ENCODE peak calls at places on chromosomes 4 and X, in ten cellular contexts. K is upper lobe of right lung, D is left ventricle myocardium inferior, M is hepatocyte, R is fibroblast of lung, H is IMR-90, E is neural progenitor cell, B is adrenal gland, O is RWPE2, W is right atrium auricular region. A is an unnamed sample. For H3K4me1, the result is how much of the 10 kb centered on the place peaks cover.

GRCh38 chrX:68876731-68877130 is 47.9 kb downstream of the EFNB1 start:
- DNase-seq in K (no peak), D (no peak), M (no peak), R (no peak), H (no peak), E (peak), B (no peak), O (no peak), W (no peak), A (no peak)

GRCh38 chr4:83686166-83686565 is 150.3 kb downstream of the GPAT3 start:
- DNase-seq in K (no peak), D (no peak), M (no peak), R (no peak), H (peak), E (no peak), B (no peak), O (peak), W (no peak), A (no peak)

GRCh38 chr4:118036336-118036735 is 2.0 kb downstream of the NDST3 start:
- DNase-seq in K (no peak), D (no peak), M (no peak), R (no peak), H (no peak), E (no peak), B (no peak), O (no peak), W (no peak), A (no peak)

GRCh38 chr4:97866821-97867556 is 276.3 kb downstream of the STPG2 start:
- DNase-seq in K (no peak), D (no peak), M (no peak), R (no peak), H (no peak), E (no peak), B (no peak), O (no peak), W (no peak), A (no peak)

GRCh38 chr4:74794341-74794801 is at the start of gene BTC:
- DNase-seq in K (peak), D (no peak), M (peak), R (peak), H (no peak), E (peak), B (peak), O (peak), W (no peak), A (peak)

GRCh38 chrX:22699591-22700091 is 300.1 kb upstream of the DDX53 start:
- DNase-seq in K (no peak), D (no peak), M (no peak), R (peak), H (peak), E (no peak), B (no peak), O (no peak), W (no peak), A (peak)

GRCh38 chrX:131801911-131802310 is 221.2 kb upstream of the STK26 start:
- DNase-seq in K (no peak), D (no peak), M (no peak), R (no peak), H (no peak), E (no peak), B (no peak), O (no peak), W (no peak), A (no peak)

GRCh38 chr4:38058186-38058585 is 98.0 kb downstream of the PTTG2 start:
- DNase-seq in K (no peak), D (no peak), M (no peak), R (no peak), H (no peak), E (peak), B (no peak), O (no peak), W (no peak), A (no peak)

GRCh38 chrX:19127649-19128168 is 5.4 kb upstream of the ADGRG2 start:
- DNase-seq in K (no peak), D (peak), M (no peak), R (peak), H (no peak), E (no peak), B (peak), O (no peak), W (no peak), A (peak)

GRCh38 chr4:122617597-122618593 is 3.0 kb downstream of the IL21 start:
- DNase-seq in K (no peak), D (no peak), M (no peak), R (no peak), H (no peak), E (no peak), B (no peak), O (no peak), W (no peak), A (peak)

GRCh38 chr4:69322055-69322454 is 41.8 kb downstream of the UGT2B28 start:
- DNase-seq in K (no peak), D (no peak), M (no peak), R (peak), H (peak), E (no peak), B (no peak), O (no peak), W (no peak), A (peak)

GRCh38 chr4:176988226-176988625 is 195.5 kb upstream of the VEGFC start:
- DNase-seq in K (no peak), D (no peak), M (peak), R (peak), H (peak), E (no peak), B (no peak), O (peak), W (no peak), A (peak)

GRCh38 chr4:143482753-143483362 is 30.6 kb upstream of the SMARCA5 start:
- DNase-seq in K (no peak), D (no peak), M (peak), R (peak), H (peak), E (peak), B (peak), O (no peak), W (no peak), A (peak)

GRCh38 chrX:115535844-115536243 is 25.1 kb upstream of the PLS3 start:
- DNase-seq in K (no peak), D (no peak), M (no peak), R (no peak), H (peak), E (no peak), B (no peak), O (no peak), W (no peak), A (no peak)

GRCh38 chr4:87079967-87080366 is 140.5 kb downstream of the KLHL8 start:
- DNase-seq in K (no peak), D (no peak), M (no peak), R (no peak), H (no peak), E (no peak), B (no peak), O (no peak), W (no peak), A (no peak)

GRCh38 chr4:76622126-76622525 is 187.1 kb downstream of the SHROOM3 start:
- DNase-seq in K (no peak), D (no peak), M (no peak), R (no peak), H (peak), E (no peak), B (no peak), O (no peak), W (no peak), A (no peak)

GRCh38 chr4:47045261-47045660 is 13.9 kb downstream of the GABRB1 start:
- DNase-seq in K (no peak), D (no peak), M (no peak), R (no peak), H (no peak), E (no peak), B (no peak), O (no peak), W (no peak), A (no peak)

GRCh38 chrX:129654652-129655546 is at the start of gene APLN:
- DNase-seq in K (peak), D (peak), M (peak), R (peak), H (peak), E (peak), B (peak), O (no peak), W (peak), A (peak)

GRCh38 chr4:26069218-26069617 is 155.2 kb downstream of the SMIM20 start:
- DNase-seq in K (no peak), D (no peak), M (no peak), R (peak), H (peak), E (peak), B (no peak), O (no peak), W (no peak), A (no peak)

GRCh38 chrX:41718481-41719245 is 5.3 kb upstream of the GPR82 start:
- DNase-seq in K (no peak), D (no peak), M (peak), R (no peak), H (no peak), E (peak), B (no peak), O (no peak), W (no peak), A (no peak)

GRCh38 chrX:107683931-107684330 is 55.6 kb downstream of the PRPS1 start:
- DNase-seq in K (no peak), D (no peak), M (no peak), R (no peak), H (no peak), E (no peak), B (no peak), O (no peak), W (no peak), A (no peak)

GRCh38 chr4:69156913-69157312 is 57.6 kb downstream of the UGT2B11 start:
- DNase-seq in K (no peak), D (no peak), M (no peak), R (no peak), H (no peak), E (peak), B (no peak), O (no peak), W (no peak), A (no peak)

GRCh38 chr4:37951465-37952352 is 8.5 kb upstream of the PTTG2 start:
- DNase-seq in K (no peak), D (no peak), M (no peak), R (no peak), H (no peak), E (no peak), B (no peak), O (no peak), W (no peak), A (no peak)

GRCh38 chr4:77050962-77051361 is 24.8 kb downstream of the CCNI start:
- DNase-seq in K (no peak), D (no peak), M (no peak), R (no peak), H (no peak), E (no peak), B (no peak), O (no peak), W (no peak), A (no peak)

GRCh38 chr4:184268574-184269160 is 51.0 kb upstream of the ENPP6 start:
- DNase-seq in K (no peak), D (no peak), M (no peak), R (peak), H (no peak), E (no peak), B (no peak), O (no peak), W (peak), A (no peak)

GRCh38 chr4:44210750-44211149 is 237.9 kb downstream of the KCTD8 start:
- DNase-seq in K (no peak), D (no peak), M (no peak), R (no peak), H (no peak), E (no peak), B (no peak), O (no peak), W (no peak), A (no peak)

GRCh38 chrX:66074920-66075879 is 35.3 kb upstream of the VSIG4 start:
- DNase-seq in K (no peak), D (peak), M (no peak), R (no peak), H (no peak), E (no peak), B (peak), O (no peak), W (peak), A (no peak)

GRCh38 chrX:38102875-38103274 is 96.5 kb downstream of the SYTL5 start:
- DNase-seq in K (no peak), D (no peak), M (no peak), R (no peak), H (no peak), E (no peak), B (no peak), O (no peak), W (no peak), A (no peak)

GRCh38 chr4:80196259-80197131 is 808 bp upstream of the PRDM8 start:
- DNase-seq in K (no peak), D (no peak), M (no peak), R (no peak), H (peak), E (peak), B (no peak), O (no peak), W (no peak), A (peak)

GRCh38 chr4:15144249-15144966 is 142.1 kb downstream of the CPEB2 start:
- DNase-seq in K (no peak), D (no peak), M (no peak), R (peak), H (no peak), E (peak), B (no peak), O (no peak), W (no peak), A (no peak)

GRCh38 chr4:23857353-23857752 is 32.5 kb downstream of the PPARGC1A start:
- DNase-seq in K (no peak), D (no peak), M (no peak), R (peak), H (peak), E (no peak), B (no peak), O (no peak), W (no peak), A (no peak)
- TF ChIP-seq CTCF in K (peak), D (peak), M (peak), R (peak), H (peak), E (peak), B (peak), O (peak), W (no peak), A (peak)

DNA sequence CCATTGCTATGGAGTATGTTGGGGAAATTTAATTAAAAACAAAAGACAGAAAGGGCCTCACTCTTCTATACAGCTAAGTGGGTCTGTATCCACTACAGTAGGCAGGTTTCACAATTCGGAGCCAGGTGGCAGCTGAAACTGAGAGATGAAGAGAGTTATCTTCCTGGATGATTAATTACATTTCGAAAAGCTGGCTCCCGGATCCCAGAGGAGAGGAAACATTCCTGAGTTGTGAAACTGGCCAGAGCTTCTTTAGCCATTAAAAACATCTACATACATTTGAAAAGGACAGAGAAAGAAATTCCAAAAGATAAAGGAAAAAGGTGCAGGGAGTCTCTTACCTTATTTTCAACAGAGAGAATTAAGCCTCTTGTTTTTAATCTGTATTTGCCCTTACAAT is 15.5 kb upstream of the PDZD4 start:
- DNase-seq in K (no peak), D (no peak), M (no peak), R (no peak), H (no peak), E (no peak), B (no peak), O (no peak), W (no peak), A (peak)
- H3K4me3 ChIP-seq in K (no peak), D (no peak), M (no peak), R (no peak), H (no peak), E (no peak), B (no peak), O (no peak), W (no peak), A (no peak)

GRCh38 chr4:1195109-1195671 is 22.8 kb upstream of the SPON2 start:
- DNase-seq in K (peak), D (no peak), M (peak), R (no peak), H (no peak), E (no peak), B (peak), O (peak), W (peak), A (peak)

GRCh38 chr4:1198070-1198844 is 25.9 kb upstream of the SPON2 start:
- DNase-seq in K (no peak), D (no peak), M (peak), R (no peak), H (peak), E (no peak), B (peak), O (no peak), W (peak), A (peak)

GRCh38 chr4:1194028-1194900 is 21.9 kb upstream of the SPON2 start:
- DNase-seq in K (peak), D (peak), M (peak), R (peak), H (peak), E (no peak), B (peak), O (peak), W (peak), A (peak)

GRCh38 chr4:1196421-1197183 is 24.2 kb upstream of the SPON2 start:
- DNase-seq in K (no peak), D (no peak), M (peak), R (no peak), H (no peak), E (no peak), B (peak), O (peak), W (peak), A (peak)

DNA sequence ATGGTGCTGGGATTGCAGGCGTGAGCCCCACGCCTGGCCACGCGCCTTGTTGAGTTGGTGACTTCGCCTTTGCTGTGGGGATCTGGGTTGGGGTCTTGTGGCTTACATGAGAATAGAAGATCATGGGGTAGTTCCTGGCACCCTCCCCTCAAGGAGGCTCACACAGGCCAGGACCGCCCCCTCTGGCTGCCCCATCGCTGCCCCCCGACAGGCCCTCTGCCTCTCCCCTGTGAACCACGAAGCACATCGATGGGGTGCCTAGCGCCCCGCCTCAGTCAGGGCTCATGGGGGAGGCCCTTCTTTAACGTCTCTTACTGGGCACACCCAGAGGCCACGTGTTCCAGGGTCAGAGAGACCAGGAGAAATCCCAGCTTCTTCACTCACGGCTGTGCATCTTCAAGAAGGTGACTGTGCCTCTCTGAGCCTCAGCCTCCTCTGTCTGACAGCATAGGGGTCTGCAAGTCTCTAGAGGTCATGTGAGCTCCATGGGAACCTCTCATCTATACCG is 23.6 kb upstream of the SPON2 start:
- DNase-seq in K (peak), D (no peak), M (peak), R (no peak), H (no peak), E (no peak), B (peak), O (peak), W (peak), A (peak)
- H3K4me1 ChIP-seq in K (under half), D (half or more), M (under half), R (under half), H (half or more), E (under half), B (under half), O (under half), W (under half), A (under half)

GRCh38 chr4:160180206-160180605 is 1077.3 kb downstream of the RAPGEF2 start:
- DNase-seq in K (no peak), D (no peak), M (peak), R (no peak), H (no peak), E (no peak), B (no peak), O (no peak), W (no peak), A (peak)

GRCh38 chr4:160175064-160175643 is 1072.3 kb downstream of the RAPGEF2 start:
- DNase-seq in K (peak), D (no peak), M (no peak), R (no peak), H (no peak), E (peak), B (no peak), O (no peak), W (no peak), A (no peak)
- TF ChIP-seq CTCF in K (no peak), D (no peak), M (no peak), R (no peak), H (no peak), E (peak), B (no peak), O (peak), W (no peak), A (no peak)

GRCh38 chrX:153495362-153495751 is 577 bp downstream of the BGN start:
- DNase-seq in K (no peak), D (peak), M (peak), R (peak), H (peak), E (no peak), B (no peak), O (no peak), W (no peak), A (no peak)

GRCh38 chrX:153494061-153494460 is 719 bp upstream of the BGN start:
- DNase-seq in K (no peak), D (no peak), M (no peak), R (no peak), H (peak), E (no peak), B (no peak), O (no peak), W (peak), A (no peak)

GRCh38 chrX:153495903-153496629 is 1.3 kb downstream of the BGN start:
- DNase-seq in K (no peak), D (no peak), M (no peak), R (no peak), H (no peak), E (no peak), B (no peak), O (no peak), W (no peak), A (no peak)

GRCh38 chrX:153493085-153493484 is 1.7 kb upstream of the BGN start:
- DNase-seq in K (no peak), D (no peak), M (no peak), R (no peak), H (no peak), E (no peak), B (no peak), O (no peak), W (no peak), A (no peak)

GRCh38 chrX:153494541-153495361 is at the start of gene BGN:
- DNase-seq in K (no peak), D (peak), M (peak), R (peak), H (peak), E (peak), B (peak), O (no peak), W (no peak), A (peak)
- H3K4me3 ChIP-seq in K (peak), D (peak), M (no peak), R (peak), H (peak), E (peak), B (no peak), O (peak), W (peak), A (peak)

DNA sequence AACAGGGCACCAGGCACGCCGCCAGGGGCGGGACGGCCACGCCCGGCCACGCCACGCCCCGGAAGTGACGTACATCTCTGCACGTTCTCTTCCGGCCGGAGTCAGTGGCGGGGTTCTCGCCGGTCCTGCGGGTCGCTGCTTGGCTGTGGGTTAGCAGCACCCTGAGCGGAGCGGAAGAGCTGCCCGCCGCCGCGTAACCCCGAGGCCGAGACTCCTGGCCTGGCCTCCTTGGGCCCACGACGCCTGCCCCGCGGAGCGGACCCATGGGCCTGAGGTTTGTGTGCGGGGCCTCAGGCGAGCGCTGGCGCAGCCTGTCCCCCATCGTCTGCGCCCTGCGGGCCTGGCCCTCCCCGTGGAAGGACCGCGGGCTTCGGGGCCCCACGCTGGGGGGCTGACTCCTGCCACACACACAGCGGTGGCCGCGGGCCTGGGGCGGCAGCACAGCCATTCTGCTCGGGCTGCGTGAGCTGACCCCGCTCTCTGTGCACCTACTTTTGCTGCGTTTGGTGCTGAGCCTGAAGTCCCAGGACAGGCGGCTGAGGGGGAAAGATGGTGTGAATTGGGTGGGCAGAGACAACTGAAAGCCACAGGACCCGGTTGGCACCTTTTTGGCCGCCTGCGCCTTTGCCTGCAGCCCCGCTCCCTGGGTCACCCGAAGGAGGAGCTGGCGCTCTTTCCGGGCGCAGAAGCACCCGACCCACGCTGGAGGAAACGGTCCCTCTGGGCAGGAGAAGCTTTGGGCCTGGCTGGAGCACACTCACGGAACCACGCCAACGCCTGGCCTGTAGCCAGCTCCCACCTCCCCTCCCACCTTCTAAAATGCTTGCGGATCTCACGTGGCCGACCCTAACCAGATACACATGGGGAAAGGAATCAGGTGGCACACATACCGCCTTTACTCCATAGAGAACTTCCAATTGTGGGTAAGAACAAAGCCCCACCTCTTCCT is 28.1 kb downstream of the NOP14 start:
- DNase-seq in K (peak), D (peak), M (peak), R (peak), H (peak), E (peak), B (peak), O (peak), W (peak), A (peak)
- H3K4me1 ChIP-seq in K (half or more), D (half or more), M (under half), R (under half), H (under half), E (under half), B (under half), O (under half), W (half or more), A (under half)

A was measured in osteoblast.